ENCODE peak calls at places on chromosomes 7 and 10, in four cellular contexts. A is GM10248; U is GM12865; M is stimulated activated CD4-positive, alpha-beta T cell treated with anti-CD3 and anti-CD28 coated beads, Interleukin-1b, Interleukin-23, amount 100 ng/mL, for 1 hour. L is an unnamed sample.

GRCh38 chr7:91066627-91067026 is 197.6 kb upstream of the FZD1 start:
- DNase-seq in U (no peak), M (no peak), A (no peak), L (no peak)

GRCh38 chr7:119783799-119784198 is 489.2 kb upstream of the KCND2 start:
- DNase-seq in M (no peak), U (no peak), A (no peak), L (no peak)

GRCh38 chr10:77685494-77685893 is 47.9 kb upstream of the KCNMA1 start:
- DNase-seq in U (peak), A (no peak), M (no peak), L (no peak)

GRCh38 chr7:137395425-137395824 is 51.9 kb upstream of the PTN start:
- DNase-seq in U (no peak), M (no peak), A (no peak), L (no peak)

GRCh38 chr10:33132626-33133025 is 174.6 kb upstream of the ITGB1 start:
- DNase-seq in A (no peak), M (no peak), U (peak), L (no peak)

GRCh38 chr10:25465582-25466372 is 291.0 kb downstream of the GPR158 start:
- DNase-seq in U (no peak), M (no peak), A (no peak), L (peak)

GRCh38 chr10:87546971-87547413 is 42.3 kb downstream of the MINPP1 start:
- DNase-seq in A (no peak), U (no peak), M (no peak), L (no peak)

GRCh38 chr10:17655567-17656146 is 11.7 kb downstream of the STAM start:
- DNase-seq in A (peak), U (peak), M (no peak), L (no peak)

L was measured in RPMI8226.